ENCODE peak calls at places on chromosomes 3 and 15, in five cellular contexts. Q, T, M, K and H are unnamed samples.

GRCh38 chr3:194570184-194570583 is 63.0 kb downstream of the TMEM44 start:
- DNase-seq in Q (no peak), T (no peak), M (no peak), K (no peak), H (no peak)

GRCh38 chr3:174439621-174440349 is 419.3 kb upstream of the NAALADL2 start:
- DNase-seq in Q (no peak), T (peak; percentile 84), M (no peak), K (peak; percentile 12), H (no peak)

GRCh38 chr3:104901396-104901795 is 465.3 kb upstream of the ALCAM start:
- DNase-seq in Q (no peak), T (no peak), M (no peak), K (no peak), H (no peak)

GRCh38 chr3:141426404-141427034 is 58.2 kb downstream of the ZBTB38 start:
- DNase-seq in Q (peak; percentile 47), T (no peak), M (no peak), K (peak; percentile 81), H (no peak)

GRCh38 chr15:70826634-70827033 is 27.3 kb downstream of the LARP6 start:
- DNase-seq in Q (peak; percentile 34), T (peak; percentile 91), M (no peak), K (no peak), H (no peak)

GRCh38 chr15:25830844-25831443 is 32.2 kb downstream of the ATP10A start:
- DNase-seq in Q (no peak), T (no peak), M (no peak), K (no peak), H (no peak)

GRCh38 chr3:52537726-52538421 is 1.5 kb downstream of the UQCC5 start:
- DNase-seq in Q (no peak), T (no peak), M (no peak), K (no peak), H (no peak)

GRCh38 chr3:140467104-140467577 is 210.7 kb upstream of the TRIM42 start:
- DNase-seq in Q (no peak), T (peak; percentile 58), M (no peak), K (no peak), H (no peak)

GRCh38 chr15:50558012-50558411 is 11.5 kb upstream of the USP50 start:
- DNase-seq in Q (no peak), T (no peak), M (no peak), K (no peak), H (no peak)

GRCh38 chr3:192920406-192920805 is 2.8 kb upstream of the MB21D2 start:
- DNase-seq in Q (no peak), T (no peak), M (no peak), K (no peak), H (no peak)

GRCh38 chr3:166446291-166446690 is 609.1 kb upstream of the BCHE start:
- DNase-seq in Q (no peak), T (peak; percentile 78), M (no peak), K (no peak), H (no peak)

GRCh38 chr15:46921906-46922305 is 795.4 kb upstream of the SEMA6D start:
- DNase-seq in Q (no peak), T (no peak), M (no peak), K (no peak), H (no peak)

GRCh38 chr3:29488922-29489321 is 208.1 kb downstream of the RBMS3 start:
- DNase-seq in Q (no peak), T (peak; percentile 13), M (no peak), K (no peak), H (no peak)

GRCh38 chr3:141229132-141229531 is 2.5 kb upstream of the PXYLP1 start:
- DNase-seq in Q (no peak), T (no peak), M (no peak), K (peak; percentile 61), H (no peak)

GRCh38 chr15:78048410-78048946 is 29.0 kb downstream of the TBC1D2B start:
- DNase-seq in Q (no peak), T (no peak), M (no peak), K (no peak), H (no peak)

GRCh38 chr3:7565574-7565973 is 704.7 kb downstream of the GRM7 start:
- DNase-seq in Q (no peak), T (peak; percentile 71), M (no peak), K (no peak), H (no peak)

GRCh38 chr15:78714890-78715289 is 73.9 kb upstream of the CHRNB4 start:
- DNase-seq in Q (no peak), T (peak; percentile 48), M (no peak), K (no peak), H (no peak)

GRCh38 chr15:25684521-25685215 is 178.5 kb downstream of the ATP10A start:
- DNase-seq in Q (no peak), T (no peak), M (no peak), K (peak; percentile 18), H (no peak)

GRCh38 chr3:126654571-126655393 is at the start of gene TXNRD3:
- DNase-seq in Q (peak; percentile 79), T (peak; percentile 75), M (peak; percentile 81), K (peak; percentile 91), H (peak; percentile 61)

GRCh38 chr15:95196176-95196915 is 965.0 kb downstream of the MCTP2 start:
- DNase-seq in Q (no peak), T (no peak), M (no peak), K (no peak), H (no peak)

GRCh38 chr3:72938471-72939265 is 50.8 kb downstream of the GXYLT2 start:
- DNase-seq in Q (peak; percentile 45), T (peak; percentile 63), M (no peak), K (peak; percentile 49), H (peak; percentile 12)

GRCh38 chr3:64878372-64878771 is 190.6 kb upstream of the ADAMTS9 start:
- DNase-seq in Q (no peak), T (peak; percentile 80), M (no peak), K (no peak), H (no peak)

GRCh38 chr3:19576343-19576742 is 357.7 kb downstream of the EFHB start:
- DNase-seq in Q (no peak), T (no peak), M (no peak), K (no peak), H (no peak)

GRCh38 chr15:41693757-41694156 is 33.6 kb downstream of the MGA start:
- DNase-seq in Q (no peak), T (no peak), M (no peak), K (no peak), H (no peak)

GRCh38 chr3:131223373-131224289 is 157.9 kb upstream of the NUDT16 start:
- DNase-seq in Q (no peak), T (no peak), M (no peak), K (no peak), H (no peak)

GRCh38 chr3:143970773-143971366 is 753 bp upstream of the DIPK2A start:
- DNase-seq in Q (peak; percentile 73), T (peak; percentile 37), M (peak; percentile 75), K (peak; percentile 60), H (peak; percentile 53)

DNA sequence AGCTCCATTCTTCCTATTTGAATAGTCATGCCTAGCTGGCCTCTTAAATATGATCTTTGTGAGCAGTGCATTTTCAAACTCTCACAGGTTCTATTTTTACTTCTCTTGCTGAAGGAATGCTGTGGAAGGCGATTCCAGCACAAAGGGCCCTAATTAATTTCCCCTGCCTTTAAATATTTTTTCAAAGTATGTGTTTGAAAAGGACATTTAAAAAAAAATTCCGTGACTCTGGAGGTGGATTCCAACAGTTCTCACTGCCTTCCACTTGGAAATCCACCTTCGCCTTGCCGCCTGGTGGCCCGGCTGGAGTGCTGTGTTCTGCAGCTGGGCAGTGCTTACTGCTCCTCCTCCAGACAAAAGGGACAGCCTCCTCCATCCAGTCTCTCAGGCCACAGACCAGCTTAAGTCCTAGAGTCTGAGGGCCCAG is 61.5 kb upstream of the CORO2B start:
- DNase-seq in Q (no peak), T (no peak), M (peak; percentile 41), K (no peak), H (peak; percentile 35)
- TF ChIP-seq CTCF in Q (no peak), T (no peak), M (no peak), K (no peak), H (no peak)

DNA sequence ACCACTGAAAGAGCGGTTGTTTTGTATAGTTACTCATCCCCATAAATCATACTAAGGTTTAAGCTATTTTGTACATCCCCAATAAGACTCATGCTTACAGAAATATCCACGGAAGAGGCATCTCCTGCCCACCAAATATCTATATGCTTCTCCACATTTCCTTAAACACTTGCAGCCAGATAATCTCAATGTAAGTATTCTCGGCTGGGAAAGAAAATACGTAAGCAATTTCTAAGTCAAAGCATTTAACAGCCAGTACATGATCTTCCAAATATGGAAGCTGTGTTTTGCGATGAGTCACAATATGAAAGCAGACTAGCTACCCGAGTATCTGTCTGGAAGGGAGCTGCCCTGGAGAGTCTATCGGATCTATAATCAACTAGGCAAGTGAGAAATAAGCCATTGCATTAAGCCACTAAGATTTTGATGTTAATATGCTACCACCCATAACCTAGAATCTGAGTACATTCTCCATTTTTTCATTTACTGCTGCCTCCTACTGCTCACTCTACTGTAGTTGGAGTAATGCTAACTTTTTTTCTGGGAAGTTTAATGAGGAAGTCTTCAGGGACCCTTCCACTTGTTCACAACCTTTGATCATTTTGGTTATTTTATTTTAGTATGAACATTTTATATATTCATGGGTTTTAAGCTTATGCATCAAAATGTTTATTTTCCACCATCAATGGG is 26.9 kb upstream of the ZMAT3 start:
- DNase-seq in Q (no peak), T (peak; percentile 72), M (no peak), K (no peak), H (no peak)
- TF ChIP-seq CTCF in Q (no peak), T (no peak), M (no peak), K (no peak), H (no peak)

DNA sequence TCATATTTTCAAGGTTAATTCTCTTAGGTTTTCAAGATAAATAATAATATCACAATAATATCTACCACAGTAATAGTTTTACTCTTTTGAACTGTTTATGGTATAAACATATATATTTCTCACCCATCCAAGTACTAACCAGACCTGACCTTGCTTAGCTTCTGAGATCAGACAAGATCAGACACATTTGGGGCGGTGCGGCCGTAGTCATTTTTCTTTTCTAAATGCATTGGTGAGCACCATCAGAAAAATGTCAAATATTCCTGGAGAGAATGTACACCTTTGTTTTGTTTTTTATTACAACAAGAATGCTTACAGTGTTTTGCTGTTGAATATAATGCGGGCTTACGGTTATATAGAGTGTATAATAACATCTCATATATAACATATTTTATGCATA is 267.8 kb downstream of the ADAMTS17 start:
- DNase-seq in Q (no peak), T (peak; percentile 73), M (no peak), K (no peak), H (no peak)
- TF ChIP-seq CTCF in Q (no peak), T (no peak), M (no peak), K (no peak), H (no peak)

GRCh38 chr15:29566914-29567313 is 255.4 kb downstream of the TJP1 start:
- DNase-seq in Q (no peak), T (no peak), M (peak; percentile 39), K (no peak), H (no peak)
- TF ChIP-seq CTCF in Q (no peak), T (no peak), M (no peak), K (no peak), H (no peak)